ENCODE peak calls at places on chromosome 19, in six cellular contexts. J is esophagus squamous epithelium, M is NB4, I is K562, R is sigmoid colon, K is ovary. Y is an unnamed sample.

GRCh38 chr19:55638864-55639359 is 1.9 kb upstream of the ZNF580 start:
- DNase-seq in J (no peak), I (peak; percentile 78), R (no peak), M (peak; percentile 70), K (peak; percentile 51), Y (no peak)

GRCh38 chr19:31555634-31556215 is 206.5 kb upstream of the TSHZ3 start:
- DNase-seq in R (no peak), J (no peak), I (no peak), M (no peak), K (no peak), Y (no peak)

GRCh38 chr19:42111384-42111783 is 20.9 kb downstream of the POU2F2 start:
- DNase-seq in M (no peak), K (no peak), J (no peak), I (no peak), R (no peak), Y (no peak)

GRCh38 chr19:39381910-39382611 is 8.8 kb downstream of the PAF1 start:
- DNase-seq in M (no peak), R (no peak), J (no peak), K (no peak), I (peak; percentile 90), Y (no peak)

GRCh38 chr19:3463959-3464796 is 16.1 kb downstream of the SMIM24 start:
- DNase-seq in J (no peak), K (no peak), I (no peak), M (no peak), R (no peak), Y (no peak)

GRCh38 chr19:33241530-33242101 is 16.0 kb upstream of the SLC7A10 start:
- DNase-seq in M (peak; percentile 62), J (no peak), K (no peak), R (no peak), I (peak; percentile 30), Y (peak; percentile 30)

GRCh38 chr19:19006213-19006612 is 27.1 kb downstream of the SUGP2 start:
- DNase-seq in J (no peak), K (no peak), R (no peak), I (no peak), M (no peak), Y (no peak)

GRCh38 chr19:14091885-14092462 is 1.4 kb upstream of the SAMD1 start:
- DNase-seq in J (no peak), M (peak; percentile 77), I (peak; percentile 57), K (peak; percentile 62), R (no peak), Y (no peak)

GRCh38 chr19:4368128-4368820 is 24.9 kb downstream of the MPND start:
- DNase-seq in I (no peak), J (no peak), R (no peak), M (no peak), K (no peak), Y (no peak)

GRCh38 chr19:36488118-36488815 is 1.1 kb downstream of the ZNF566 start:
- DNase-seq in J (no peak), M (no peak), I (no peak), K (no peak), R (no peak), Y (no peak)

GRCh38 chr19:40713939-40714338 is 2.7 kb downstream of the COQ8B start:
- DNase-seq in R (no peak), M (no peak), K (no peak), I (no peak), J (no peak), Y (no peak)

GRCh38 chr19:4016903-4017638 is 9.5 kb downstream of the PIAS4 start:
- DNase-seq in J (no peak), M (no peak), K (no peak), I (no peak), R (no peak), Y (no peak)

GRCh38 chr19:5057860-5058259 is 88.9 kb downstream of the KDM4B start:
- DNase-seq in M (no peak), K (no peak), R (no peak), J (no peak), I (peak; percentile 38), Y (no peak)

GRCh38 chr19:35353635-35354034 is 4.6 kb upstream of the FFAR3 start:
- DNase-seq in R (peak; percentile 17), K (peak; percentile 5), I (peak; percentile 24), J (no peak), M (no peak), Y (peak; percentile 6)

GRCh38 chr19:14686411-14686810 is 3.4 kb upstream of the ZNF333 start:
- DNase-seq in M (peak; percentile 66), R (no peak), I (peak; percentile 48), K (no peak), J (no peak), Y (no peak)

GRCh38 chr19:10112895-10113591 is 1.6 kb downstream of the P2RY11 start:
- DNase-seq in K (no peak), R (no peak), J (no peak), M (peak; percentile 94), I (peak; percentile 82), Y (peak; percentile 61)

GRCh38 chr19:15445807-15446376 is 3.9 kb downstream of the WIZ start:
- DNase-seq in K (peak; percentile 7), I (no peak), M (no peak), R (no peak), J (no peak), Y (peak; percentile 9)

GRCh38 chr19:29667941-29668340 is 2.7 kb downstream of the PLEKHF1 start:
- DNase-seq in M (no peak), J (no peak), I (no peak), K (no peak), R (peak; percentile 60), Y (no peak)

GRCh38 chr19:29665215-29665825 is at the start of gene PLEKHF1:
- DNase-seq in K (peak; percentile 89), I (peak; percentile 93), R (peak; percentile 95), J (no peak), M (peak; percentile 81), Y (peak; percentile 89)

GRCh38 chr19:29667390-29667783 is 2.1 kb downstream of the PLEKHF1 start:
- DNase-seq in M (no peak), R (peak; percentile 59), I (no peak), K (no peak), J (no peak), Y (no peak)

GRCh38 chr19:29665826-29666633 is 769 bp downstream of the PLEKHF1 start:
- DNase-seq in J (no peak), M (no peak), R (peak; percentile 88), I (peak; percentile 33), K (peak; percentile 64), Y (peak; percentile 37)

DNA sequence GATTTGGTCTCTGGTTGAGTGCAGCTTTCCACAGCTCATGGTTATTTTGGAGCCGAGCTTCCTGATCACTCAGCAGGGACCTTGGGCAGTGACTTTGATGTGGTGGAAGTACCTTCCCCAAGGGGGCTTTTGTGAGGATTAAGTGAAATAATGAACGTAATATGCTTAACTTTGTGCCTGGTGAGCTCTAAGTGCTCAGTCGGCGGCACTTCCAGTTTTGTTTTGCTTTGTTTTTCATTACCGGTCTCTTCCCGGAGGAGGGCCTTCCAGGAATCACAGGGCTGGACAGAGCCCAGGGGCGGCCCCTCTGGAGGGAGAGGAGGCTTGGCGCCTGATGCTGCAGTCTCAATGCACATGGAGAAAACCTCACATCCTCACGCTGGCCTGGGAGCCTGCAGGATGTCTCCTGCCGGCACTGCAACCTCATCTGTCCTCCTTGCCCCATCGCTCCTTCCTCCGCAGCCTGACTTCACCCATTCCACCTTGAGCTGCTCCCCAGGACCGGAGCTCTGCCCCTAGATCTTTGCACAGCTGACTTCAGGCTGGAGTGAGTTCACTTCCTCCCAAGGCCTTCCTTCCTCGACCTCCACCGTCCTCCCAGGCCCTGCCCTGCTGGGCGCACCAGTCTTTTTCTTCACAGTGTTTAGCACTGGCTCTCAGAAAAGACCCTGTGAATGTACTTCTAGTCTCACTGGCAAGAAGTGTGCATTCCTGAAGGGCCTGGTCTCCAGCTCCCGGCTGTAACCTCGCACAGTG is 1.6 kb downstream of the PLEKHF1 start:
- DNase-seq in K (peak; percentile 82), J (no peak), I (peak; percentile 58), M (no peak), R (peak; percentile 93), Y (peak; percentile 56)
- TF ChIP-seq CTCF in K (no peak), J (no peak), I (no peak), M (no peak), R (no peak), Y (no peak)

GRCh38 chr19:17555929-17556813 is 722 bp downstream of the COLGALT1 start:
- DNase-seq in K (peak; percentile 63), J (no peak), I (peak; percentile 78), M (peak; percentile 90), R (peak; percentile 85), Y (peak; percentile 56)
- TF ChIP-seq POLR2A in K (no peak), J (peak; percentile 32), I (peak; percentile 63), M (peak; percentile 22), R (no peak), Y (peak; percentile 54)

DNA sequence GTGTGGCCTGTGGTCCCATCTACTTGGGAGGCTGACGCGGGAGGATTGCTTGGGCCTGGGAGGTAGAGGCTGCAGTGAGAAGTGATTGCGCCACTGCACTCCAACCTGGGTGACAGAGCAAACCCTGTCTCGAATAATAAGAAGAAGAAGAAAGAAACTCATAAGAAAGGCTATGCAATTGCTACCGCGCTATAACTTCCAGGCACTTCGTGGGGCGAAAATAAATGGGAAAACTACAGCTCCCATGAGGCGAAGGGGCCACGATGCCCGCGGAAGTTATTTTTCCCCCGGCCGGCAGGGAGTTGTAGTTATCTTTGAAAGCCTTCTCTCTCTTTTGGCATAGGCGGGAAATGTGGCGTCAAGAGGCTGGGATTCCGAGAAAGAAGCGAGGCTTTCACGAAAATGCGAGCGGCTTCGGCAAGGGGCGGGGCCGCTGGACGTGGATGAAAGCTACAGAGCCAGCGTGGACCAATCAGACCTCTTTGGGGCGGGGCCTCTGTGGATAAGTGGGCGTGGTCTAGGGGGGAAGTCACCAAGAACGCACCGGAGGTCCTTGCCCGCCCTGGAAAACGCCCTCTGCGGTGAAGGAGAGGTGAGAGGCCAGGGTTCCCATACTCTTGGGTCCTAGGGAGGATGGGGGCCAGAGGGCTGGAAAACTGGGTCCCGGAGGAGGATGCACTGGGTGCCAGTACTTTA is at the start of gene NUCB1:
- DNase-seq in R (peak; percentile 100), I (peak; percentile 100), M (peak; percentile 98), K (peak; percentile 99), J (peak; percentile 86), Y (peak; percentile 99)
- TF ChIP-seq CTCF in R (peak; percentile 30), I (peak; percentile 16), M (no peak), K (no peak), J (peak; percentile 49), Y (peak; percentile 51)

GRCh38 chr19:30156646-30157045 is 214.6 kb downstream of the URI1 start:
- DNase-seq in M (no peak), R (no peak), I (no peak), J (no peak), K (no peak), Y (no peak)
- TF ChIP-seq POLR2A in M (no peak), R (no peak), I (no peak), J (no peak), K (no peak), Y (no peak)

DNA sequence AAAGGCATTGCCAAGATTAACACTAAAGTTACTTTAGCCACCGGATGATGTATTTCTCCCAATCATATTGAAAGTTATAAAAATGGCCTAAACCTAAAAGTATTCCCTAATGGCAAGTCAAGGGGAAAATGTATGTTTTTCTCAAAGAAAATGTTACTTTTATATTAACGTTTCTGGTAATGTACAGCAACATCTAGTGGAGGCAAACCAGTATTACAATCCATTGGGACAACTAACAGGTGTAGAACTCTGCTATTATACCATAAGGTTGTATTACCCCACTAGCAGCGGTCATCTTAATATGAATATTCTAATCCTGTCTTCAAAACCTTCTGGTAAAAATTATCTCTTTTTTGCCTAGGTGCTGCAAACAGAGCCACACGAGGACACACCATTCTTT is 69.2 kb downstream of the ZNF100 start:
- DNase-seq in R (no peak), J (no peak), K (no peak), M (peak; percentile 47), I (peak; percentile 51), Y (no peak)
- TF ChIP-seq CTCF in R (peak; percentile 44), J (peak; percentile 56), K (peak; percentile 32), M (peak; percentile 33), I (peak; percentile 34), Y (peak; percentile 72)

Y was measured in body of pancreas.